ENCODE peak calls at places on chromosomes 4 and X, in six cellular contexts. A, P, X, O, Y and Q are unnamed samples.

GRCh38 chr4:129043523-129043922 is 49.8 kb downstream of the SCLT1 start:
- DNase-seq in Y (peak; percentile 8), X (no peak), A (no peak), P (no peak), O (no peak), Q (no peak)

GRCh38 chrX:108000751-108001150 is 18.6 kb upstream of the TEX13B start:
- DNase-seq in Y (no peak), O (no peak), P (no peak), X (no peak), A (no peak), Q (no peak)

GRCh38 chrX:46408553-46409407 is 136.4 kb downstream of the ZNF674 start:
- DNase-seq in X (no peak), A (peak; percentile 69), Y (peak; percentile 64), P (peak; percentile 75), O (peak; percentile 43), Q (peak; percentile 47)

GRCh38 chr4:151644625-151645024 is 116.2 kb downstream of the GATB start:
- DNase-seq in Y (peak; percentile 48), O (no peak), X (no peak), P (peak; percentile 23), A (peak; percentile 71), Q (peak; percentile 54)

GRCh38 chrX:74251006-74251930 is 52.7 kb upstream of the ZCCHC13 start:
- DNase-seq in A (no peak), P (peak; percentile 61), O (peak; percentile 20), Y (peak; percentile 12), X (no peak), Q (no peak)

GRCh38 chr4:184959309-184959708 is 59.0 kb upstream of the HELT start:
- DNase-seq in X (no peak), O (no peak), P (no peak), Y (no peak), A (no peak), Q (no peak)

GRCh38 chr4:71231753-71232420 is 106.9 kb upstream of the SLC4A4 start:
- DNase-seq in Y (no peak), P (no peak), O (no peak), A (no peak), X (no peak), Q (no peak)

GRCh38 chrX:133859860-133860259 is 125.5 kb downstream of the GPC3 start:
- DNase-seq in X (no peak), A (no peak), Y (no peak), O (peak; percentile 41), P (no peak), Q (no peak)

GRCh38 chrX:131734621-131735020 is 190.7 kb downstream of the OR13H1 start:
- DNase-seq in P (peak; percentile 89), O (no peak), Y (no peak), X (peak; percentile 16), A (no peak), Q (no peak)

GRCh38 chr4:110629780-110630500 is 7.1 kb upstream of the PITX2 start:
- DNase-seq in Y (no peak), P (no peak), X (no peak), O (no peak), A (no peak), Q (no peak)

GRCh38 chr4:26360273-26360672 is 39.5 kb downstream of the RBPJ start:
- DNase-seq in X (no peak), P (no peak), Y (no peak), O (no peak), A (no peak), Q (no peak)

GRCh38 chr4:94911141-94911540 is 153.4 kb downstream of the BMPR1B start:
- DNase-seq in P (no peak), A (no peak), X (no peak), O (no peak), Y (no peak), Q (no peak)

GRCh38 chrX:68894513-68895338 is 65.9 kb downstream of the EFNB1 start:
- DNase-seq in Y (no peak), O (peak; percentile 63), X (no peak), P (peak; percentile 70), A (peak; percentile 77), Q (peak; percentile 74)

DNA sequence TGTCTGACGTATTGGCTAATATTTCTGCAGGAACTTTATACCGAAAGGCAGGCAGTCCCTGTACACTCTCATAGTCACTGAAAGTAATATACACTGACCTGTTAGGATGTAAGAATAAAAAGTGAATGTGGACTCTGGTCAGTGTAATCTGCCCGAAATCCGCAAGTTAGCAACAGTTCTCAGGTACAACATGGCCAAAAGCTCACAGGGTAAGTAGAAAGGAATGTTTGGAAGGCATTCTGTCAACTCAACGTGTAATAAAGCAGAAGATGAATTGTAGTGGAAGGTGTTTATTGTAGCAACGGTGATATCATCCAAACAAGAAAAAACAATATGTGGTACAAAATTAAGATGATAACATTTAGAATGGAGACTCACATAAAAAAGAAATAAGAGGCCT is 26.0 kb upstream of the NUP54 start:
- DNase-seq in X (no peak), O (no peak), A (no peak), Y (no peak), P (no peak), Q (no peak)
- H3K36me3 ChIP-seq in X (peaks cover 98% of the 10 kb centered on the region), O (peaks cover 69% of the 10 kb centered on the region), A (peaks cover 30% of the 10 kb centered on the region), Y (no peaks in the 10 kb centered on the region), P (peaks cover 6% of the 10 kb centered on the region), Q (peaks cover 2% of the 10 kb centered on the region)

GRCh38 chr4:9964884-9965283 is 56.4 kb downstream of the SLC2A9 start:
- DNase-seq in P (no peak), X (no peak), O (peak; percentile 36), Y (no peak), A (no peak), Q (no peak)

GRCh38 chr4:9970399-9971011 is 50.8 kb downstream of the SLC2A9 start:
- DNase-seq in A (no peak), P (no peak), X (no peak), O (no peak), Y (no peak), Q (no peak)

GRCh38 chr4:9968472-9968871 is 52.8 kb downstream of the SLC2A9 start:
- DNase-seq in Y (no peak), A (no peak), X (no peak), P (no peak), O (no peak), Q (no peak)

GRCh38 chr4:9971711-9972110 is 49.6 kb downstream of the SLC2A9 start:
- DNase-seq in P (no peak), O (no peak), A (no peak), X (no peak), Y (no peak), Q (no peak)

DNA sequence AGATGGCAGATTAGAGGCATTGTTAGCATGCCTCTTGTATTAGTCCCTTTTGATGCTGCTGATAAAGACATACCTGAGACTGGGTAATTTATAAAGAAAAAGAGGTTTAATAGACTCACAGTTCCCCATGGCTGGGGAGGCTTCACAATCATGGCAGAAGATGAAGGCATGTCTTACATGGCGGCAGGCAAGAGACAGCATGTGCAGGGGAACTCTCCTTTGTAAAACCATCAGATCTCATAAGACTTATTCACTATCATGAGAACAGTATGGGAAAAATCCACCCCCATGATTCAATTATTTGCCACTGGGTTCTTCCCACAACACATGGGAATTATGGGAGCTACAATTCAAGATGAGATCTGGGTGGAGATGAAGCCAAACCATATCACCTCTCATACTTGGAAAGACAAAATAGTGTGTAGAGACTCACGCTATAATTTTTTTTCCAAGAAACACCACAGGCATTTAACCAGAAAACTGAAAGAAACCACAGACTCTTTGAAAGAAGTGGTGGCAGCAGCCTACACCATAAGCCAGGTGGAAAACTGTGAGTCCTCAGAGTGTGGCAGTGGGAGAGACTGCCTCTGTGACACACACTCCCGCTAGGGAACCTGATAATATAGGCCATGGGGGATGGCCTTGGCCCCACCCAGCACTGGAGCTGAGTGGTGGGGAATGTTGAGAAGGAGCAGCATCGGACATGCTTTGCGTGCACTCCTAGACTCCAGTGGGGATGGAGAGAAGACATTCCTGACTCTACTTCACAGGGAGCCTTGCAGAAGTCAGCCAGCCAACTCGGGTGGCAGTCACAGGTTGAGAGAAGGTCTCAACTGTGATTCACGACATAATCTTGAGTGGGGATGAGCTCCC is 51.5 kb downstream of the SLC2A9 start:
- DNase-seq in X (no peak), P (no peak), Y (no peak), A (no peak), O (no peak), Q (no peak)
- H3K36me3 ChIP-seq in X (peaks cover 16% of the 10 kb centered on the region), P (no peaks in the 10 kb centered on the region), Y (no peaks in the 10 kb centered on the region), A (no peaks in the 10 kb centered on the region), O (peaks cover 3% of the 10 kb centered on the region), Q (no peaks in the 10 kb centered on the region)

GRCh38 chrX:141185366-141185765 is 8.4 kb upstream of the LDOC1 start:
- DNase-seq in P (no peak), A (no peak), Y (no peak), O (no peak), X (no peak), Q (no peak)

GRCh38 chrX:141176586-141177451 is at the start of gene LDOC1:
- DNase-seq in A (peak; percentile 86), P (peak; percentile 57), X (no peak), Y (no peak), O (peak; percentile 65), Q (peak; percentile 91)

GRCh38 chrX:141183000-141183399 is 6.1 kb upstream of the LDOC1 start:
- DNase-seq in O (no peak), Y (no peak), X (no peak), A (no peak), P (no peak), Q (no peak)

GRCh38 chrX:141175786-141176185 is 1.1 kb downstream of the LDOC1 start:
- DNase-seq in O (no peak), P (no peak), Y (no peak), X (no peak), A (no peak), Q (no peak)

DNA sequence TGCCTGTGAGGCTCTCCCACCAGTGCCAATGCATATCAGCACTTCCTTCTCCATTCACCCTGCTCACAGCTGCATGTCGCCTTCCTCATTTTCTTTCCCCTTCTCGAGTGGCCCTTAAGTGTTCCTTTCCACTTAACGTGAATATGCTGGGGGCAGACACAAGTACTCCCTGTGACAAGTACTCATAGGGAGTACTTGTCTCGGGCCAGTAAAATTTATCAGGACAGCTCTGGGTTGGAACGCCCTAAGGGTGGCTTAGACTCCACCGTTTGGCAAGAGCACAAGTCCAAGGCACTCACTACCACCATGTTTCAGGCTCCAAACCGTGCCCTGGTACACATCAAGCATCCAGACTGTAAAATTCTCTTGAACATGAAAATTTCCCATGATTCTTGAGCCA is 3.9 kb upstream of the LDOC1 start:
- DNase-seq in X (no peak), P (no peak), Y (no peak), O (no peak), A (no peak), Q (no peak)
- H3K36me3 ChIP-seq in X (no peaks in the 10 kb centered on the region), P (no peaks in the 10 kb centered on the region), Y (no peaks in the 10 kb centered on the region), O (no peaks in the 10 kb centered on the region), A (no peaks in the 10 kb centered on the region), Q (no peaks in the 10 kb centered on the region)

GRCh38 chrX:153966283-153966688 is 5.3 kb downstream of the HCFC1 start:
- DNase-seq in Y (no peak), O (no peak), X (no peak), P (no peak), A (no peak), Q (no peak)
- H3K36me3 ChIP-seq in Y (peaks cover 3% of the 10 kb centered on the region), O (peaks cover 32% of the 10 kb centered on the region), X (peaks cover 34% of the 10 kb centered on the region), P (no peaks in the 10 kb centered on the region), A (peaks cover under 1% of the 10 kb centered on the region), Q (peaks cover 14% of the 10 kb centered on the region)